ENCODE peak calls at places on chromosomes 6 and 20, in ten cellular contexts. One of them, this sample, is unnamed.
A peak's percentile ranks its signal among the peaks of the same experiment; 100 is the strongest.

GRCh38 chr6:1792989-1793388 is 183.3 kb downstream of the FOXC1 start:
- DNase-seq in M059J: peak; percentile 52
- DNase-seq in naive thymus-derived CD4-positive, alpha-beta T cell: no peak
- DNase-seq in AG10803: no peak
- DNase-seq in activated naive CD4-positive, alpha-beta T cell: no peak
- DNase-seq in hypothalamus: no peak
- DNase-seq in pancreas: no peak
- DNase-seq in brain microvascular endothelial cell: no peak
- DNase-seq in mucosa of descending colon: no peak
- DNase-seq in LoVo: peak; percentile 43
- DNase-seq in this sample: peak; percentile 19

GRCh38 chr6:118712955-118713354 is 61.6 kb upstream of the CEP85L start:
- DNase-seq in M059J: peak; percentile 56
- DNase-seq in naive thymus-derived CD4-positive, alpha-beta T cell: no peak
- DNase-seq in AG10803: peak; percentile 89
- DNase-seq in activated naive CD4-positive, alpha-beta T cell: no peak
- DNase-seq in hypothalamus: no peak
- DNase-seq in pancreas: no peak
- DNase-seq in brain microvascular endothelial cell: peak; percentile 62
- DNase-seq in mucosa of descending colon: no peak
- DNase-seq in LoVo: no peak
- DNase-seq in this sample: no peak

GRCh38 chr6:27795697-27796494 is 116.3 kb downstream of the OR2B2 start:
- DNase-seq in M059J: peak; percentile 93
- DNase-seq in naive thymus-derived CD4-positive, alpha-beta T cell: peak; percentile 68
- DNase-seq in AG10803: peak; percentile 88
- DNase-seq in activated naive CD4-positive, alpha-beta T cell: no peak
- DNase-seq in hypothalamus: no peak
- DNase-seq in pancreas: peak; percentile 49
- DNase-seq in brain microvascular endothelial cell: peak; percentile 92
- DNase-seq in mucosa of descending colon: no peak
- DNase-seq in LoVo: peak; percentile 88
- DNase-seq in this sample: no peak

GRCh38 chr6:54086439-54086838 is 24.8 kb upstream of the MLIP start:
- DNase-seq in M059J: no peak
- DNase-seq in naive thymus-derived CD4-positive, alpha-beta T cell: no peak
- DNase-seq in AG10803: peak; percentile 14
- DNase-seq in activated naive CD4-positive, alpha-beta T cell: no peak
- DNase-seq in hypothalamus: no peak
- DNase-seq in pancreas: no peak
- DNase-seq in brain microvascular endothelial cell: no peak
- DNase-seq in mucosa of descending colon: no peak
- DNase-seq in LoVo: no peak
- DNase-seq in this sample: no peak

GRCh38 chr6:30700340-30700739 is 9.6 kb upstream of the NRM start:
- DNase-seq in M059J: no peak
- DNase-seq in naive thymus-derived CD4-positive, alpha-beta T cell: no peak
- DNase-seq in AG10803: no peak
- DNase-seq in activated naive CD4-positive, alpha-beta T cell: no peak
- DNase-seq in hypothalamus: no peak
- DNase-seq in pancreas: no peak
- DNase-seq in brain microvascular endothelial cell: no peak
- DNase-seq in mucosa of descending colon: peak; percentile 55
- DNase-seq in LoVo: no peak
- DNase-seq in this sample: no peak

GRCh38 chr6:125207956-125208355 is 54.4 kb downstream of the TPD52L1 start:
- DNase-seq in M059J: peak; percentile 21
- DNase-seq in naive thymus-derived CD4-positive, alpha-beta T cell: no peak
- DNase-seq in AG10803: no peak
- DNase-seq in activated naive CD4-positive, alpha-beta T cell: no peak
- DNase-seq in hypothalamus: no peak
- DNase-seq in pancreas: no peak
- DNase-seq in brain microvascular endothelial cell: no peak
- DNase-seq in mucosa of descending colon: no peak
- DNase-seq in LoVo: no peak
- DNase-seq in this sample: no peak

GRCh38 chr6:102389994-102390393 is 996.5 kb downstream of the GRIK2 start:
- DNase-seq in M059J: no peak
- DNase-seq in naive thymus-derived CD4-positive, alpha-beta T cell: no peak
- DNase-seq in AG10803: no peak
- DNase-seq in activated naive CD4-positive, alpha-beta T cell: no peak
- DNase-seq in hypothalamus: no peak
- DNase-seq in pancreas: no peak
- DNase-seq in brain microvascular endothelial cell: no peak
- DNase-seq in mucosa of descending colon: no peak
- DNase-seq in LoVo: no peak
- DNase-seq in this sample: no peak

GRCh38 chr6:52049252-52050050 is 38.0 kb downstream of the PKHD1 start:
- DNase-seq in M059J: peak; percentile 46
- DNase-seq in naive thymus-derived CD4-positive, alpha-beta T cell: no peak
- DNase-seq in AG10803: peak; percentile 46
- DNase-seq in activated naive CD4-positive, alpha-beta T cell: no peak
- DNase-seq in hypothalamus: no peak
- DNase-seq in pancreas: no peak
- DNase-seq in brain microvascular endothelial cell: peak; percentile 3
- DNase-seq in mucosa of descending colon: no peak
- DNase-seq in LoVo: peak; percentile 39
- DNase-seq in this sample: no peak

GRCh38 chr20:43451400-43451799 is 6.3 kb upstream of the SRSF6 start:
- DNase-seq in M059J: no peak
- DNase-seq in naive thymus-derived CD4-positive, alpha-beta T cell: no peak
- DNase-seq in AG10803: no peak
- DNase-seq in activated naive CD4-positive, alpha-beta T cell: no peak
- DNase-seq in hypothalamus: no peak
- DNase-seq in pancreas: no peak
- DNase-seq in brain microvascular endothelial cell: no peak
- DNase-seq in mucosa of descending colon: no peak
- DNase-seq in LoVo: no peak
- DNase-seq in this sample: no peak

GRCh38 chr6:142500265-142500786 is 198.5 kb downstream of the ADGRG6 start:
- DNase-seq in M059J: no peak
- DNase-seq in naive thymus-derived CD4-positive, alpha-beta T cell: no peak
- DNase-seq in AG10803: peak; percentile 49
- DNase-seq in activated naive CD4-positive, alpha-beta T cell: no peak
- DNase-seq in hypothalamus: no peak
- DNase-seq in pancreas: no peak
- DNase-seq in brain microvascular endothelial cell: no peak
- DNase-seq in mucosa of descending colon: no peak
- DNase-seq in LoVo: no peak
- DNase-seq in this sample: no peak

GRCh38 chr6:99066041-99066440 is 118.3 kb upstream of the FBXL4 start:
- DNase-seq in M059J: no peak
- DNase-seq in naive thymus-derived CD4-positive, alpha-beta T cell: no peak
- DNase-seq in AG10803: no peak
- DNase-seq in activated naive CD4-positive, alpha-beta T cell: no peak
- DNase-seq in hypothalamus: no peak
- DNase-seq in pancreas: no peak
- DNase-seq in brain microvascular endothelial cell: no peak
- DNase-seq in mucosa of descending colon: no peak
- DNase-seq in LoVo: no peak
- DNase-seq in this sample: no peak

GRCh38 chr6:55069132-55069781 is 105.1 kb upstream of the HCRTR2 start:
- DNase-seq in M059J: peak; percentile 40
- DNase-seq in naive thymus-derived CD4-positive, alpha-beta T cell: no peak
- DNase-seq in AG10803: peak; percentile 73
- DNase-seq in activated naive CD4-positive, alpha-beta T cell: no peak
- DNase-seq in hypothalamus: no peak
- DNase-seq in pancreas: peak; percentile 8
- DNase-seq in brain microvascular endothelial cell: peak; percentile 18
- DNase-seq in mucosa of descending colon: no peak
- DNase-seq in LoVo: peak; percentile 22
- DNase-seq in this sample: peak; percentile 36

GRCh38 chr6:34273242-34273805 is 24.5 kb upstream of the SMIM29 start:
- DNase-seq in M059J: peak; percentile 22
- DNase-seq in naive thymus-derived CD4-positive, alpha-beta T cell: no peak
- DNase-seq in AG10803: peak; percentile 9
- DNase-seq in activated naive CD4-positive, alpha-beta T cell: no peak
- DNase-seq in hypothalamus: no peak
- DNase-seq in pancreas: peak; percentile 62
- DNase-seq in brain microvascular endothelial cell: peak; percentile 32
- DNase-seq in mucosa of descending colon: no peak
- DNase-seq in LoVo: no peak
- DNase-seq in this sample: no peak

GRCh38 chr20:9969626-9970025 is 65.2 kb upstream of the ANKEF1 start:
- DNase-seq in M059J: no peak
- DNase-seq in naive thymus-derived CD4-positive, alpha-beta T cell: no peak
- DNase-seq in AG10803: no peak
- DNase-seq in activated naive CD4-positive, alpha-beta T cell: no peak
- DNase-seq in hypothalamus: no peak
- DNase-seq in pancreas: no peak
- DNase-seq in brain microvascular endothelial cell: no peak
- DNase-seq in mucosa of descending colon: no peak
- DNase-seq in LoVo: no peak
- DNase-seq in this sample: no peak

GRCh38 chr6:85400331-85400730 is 49.6 kb upstream of the NT5E start:
- DNase-seq in M059J: no peak
- DNase-seq in naive thymus-derived CD4-positive, alpha-beta T cell: no peak
- DNase-seq in AG10803: no peak
- DNase-seq in activated naive CD4-positive, alpha-beta T cell: no peak
- DNase-seq in hypothalamus: no peak
- DNase-seq in pancreas: no peak
- DNase-seq in brain microvascular endothelial cell: no peak
- DNase-seq in mucosa of descending colon: no peak
- DNase-seq in LoVo: no peak
- DNase-seq in this sample: no peak

GRCh38 chr6:3438190-3439167 is 18.4 kb downstream of the SLC22A23 start:
- DNase-seq in M059J: peak; percentile 74
- DNase-seq in naive thymus-derived CD4-positive, alpha-beta T cell: no peak
- DNase-seq in AG10803: peak; percentile 69
- DNase-seq in activated naive CD4-positive, alpha-beta T cell: no peak
- DNase-seq in hypothalamus: no peak
- DNase-seq in pancreas: no peak
- DNase-seq in brain microvascular endothelial cell: peak; percentile 91
- DNase-seq in mucosa of descending colon: no peak
- DNase-seq in LoVo: peak; percentile 32
- DNase-seq in this sample: peak; percentile 25

GRCh38 chr20:50121858-50122271 is 8.9 kb upstream of the UBE2V1 start:
- DNase-seq in M059J: peak; percentile 76
- DNase-seq in naive thymus-derived CD4-positive, alpha-beta T cell: no peak
- DNase-seq in AG10803: peak; percentile 79
- DNase-seq in activated naive CD4-positive, alpha-beta T cell: no peak
- DNase-seq in hypothalamus: no peak
- DNase-seq in pancreas: no peak
- DNase-seq in brain microvascular endothelial cell: no peak
- DNase-seq in mucosa of descending colon: no peak
- DNase-seq in LoVo: no peak
- DNase-seq in this sample: no peak

GRCh38 chr6:113291751-113292445 is 565.2 kb upstream of the MARCKS start:
- DNase-seq in M059J: peak; percentile 29
- DNase-seq in naive thymus-derived CD4-positive, alpha-beta T cell: no peak
- DNase-seq in AG10803: peak; percentile 60
- DNase-seq in activated naive CD4-positive, alpha-beta T cell: no peak
- DNase-seq in hypothalamus: peak; percentile 11
- DNase-seq in pancreas: no peak
- DNase-seq in brain microvascular endothelial cell: no peak
- DNase-seq in mucosa of descending colon: no peak
- DNase-seq in LoVo: no peak
- DNase-seq in this sample: no peak

GRCh38 chr6:106705156-106705555 is 75.8 kb downstream of the QRSL1 start:
- DNase-seq in M059J: no peak
- DNase-seq in naive thymus-derived CD4-positive, alpha-beta T cell: no peak
- DNase-seq in AG10803: no peak
- DNase-seq in activated naive CD4-positive, alpha-beta T cell: no peak
- DNase-seq in hypothalamus: no peak
- DNase-seq in pancreas: no peak
- DNase-seq in brain microvascular endothelial cell: no peak
- DNase-seq in mucosa of descending colon: no peak
- DNase-seq in LoVo: no peak
- DNase-seq in this sample: no peak

GRCh38 chr6:137488736-137489409 is 5.3 kb downstream of the OLIG3 start:
- DNase-seq in M059J: no peak
- DNase-seq in naive thymus-derived CD4-positive, alpha-beta T cell: no peak
- DNase-seq in AG10803: no peak
- DNase-seq in activated naive CD4-positive, alpha-beta T cell: no peak
- DNase-seq in hypothalamus: no peak
- DNase-seq in pancreas: no peak
- DNase-seq in brain microvascular endothelial cell: no peak
- DNase-seq in mucosa of descending colon: no peak
- DNase-seq in LoVo: no peak
- DNase-seq in this sample: no peak

GRCh38 chr20:57653910-57654309 is 33.7 kb upstream of the ZBP1 start:
- DNase-seq in M059J: no peak
- DNase-seq in naive thymus-derived CD4-positive, alpha-beta T cell: no peak
- DNase-seq in AG10803: no peak
- DNase-seq in activated naive CD4-positive, alpha-beta T cell: no peak
- DNase-seq in hypothalamus: no peak
- DNase-seq in pancreas: no peak
- DNase-seq in brain microvascular endothelial cell: no peak
- DNase-seq in mucosa of descending colon: no peak
- DNase-seq in LoVo: no peak
- DNase-seq in this sample: no peak

GRCh38 chr20:49766979-49767419 is 45.6 kb upstream of the SLC9A8 start:
- DNase-seq in M059J: no peak
- DNase-seq in naive thymus-derived CD4-positive, alpha-beta T cell: no peak
- DNase-seq in AG10803: no peak
- DNase-seq in activated naive CD4-positive, alpha-beta T cell: no peak
- DNase-seq in hypothalamus: no peak
- DNase-seq in pancreas: no peak
- DNase-seq in brain microvascular endothelial cell: no peak
- DNase-seq in mucosa of descending colon: no peak
- DNase-seq in LoVo: no peak
- DNase-seq in this sample: no peak

GRCh38 chr20:35616465-35617396 is 1.1 kb downstream of the SPAG4 start:
- DNase-seq in M059J: peak; percentile 100
- DNase-seq in naive thymus-derived CD4-positive, alpha-beta T cell: no peak
- DNase-seq in AG10803: peak; percentile 99
- DNase-seq in activated naive CD4-positive, alpha-beta T cell: no peak
- DNase-seq in hypothalamus: peak; percentile 16
- DNase-seq in pancreas: peak; percentile 93
- DNase-seq in brain microvascular endothelial cell: peak; percentile 86
- DNase-seq in mucosa of descending colon: peak; percentile 95
- DNase-seq in LoVo: peak; percentile 25
- DNase-seq in this sample: peak; percentile 93

GRCh38 chr6:37344308-37344707 is 9.5 kb upstream of the RNF8 start:
- DNase-seq in M059J: no peak
- DNase-seq in naive thymus-derived CD4-positive, alpha-beta T cell: no peak
- DNase-seq in AG10803: no peak
- DNase-seq in activated naive CD4-positive, alpha-beta T cell: no peak
- DNase-seq in hypothalamus: no peak
- DNase-seq in pancreas: no peak
- DNase-seq in brain microvascular endothelial cell: no peak
- DNase-seq in mucosa of descending colon: no peak
- DNase-seq in LoVo: no peak
- DNase-seq in this sample: no peak

GRCh38 chr6:131765081-131765852 is 42.6 kb upstream of the ENPP1 start:
- DNase-seq in M059J: peak; percentile 96
- DNase-seq in naive thymus-derived CD4-positive, alpha-beta T cell: no peak
- DNase-seq in AG10803: peak; percentile 96
- DNase-seq in activated naive CD4-positive, alpha-beta T cell: no peak
- DNase-seq in hypothalamus: no peak
- DNase-seq in pancreas: no peak
- DNase-seq in brain microvascular endothelial cell: peak; percentile 61
- DNase-seq in mucosa of descending colon: no peak
- DNase-seq in LoVo: no peak
- DNase-seq in this sample: no peak

GRCh38 chr20:3784226-3784853 is 2.2 kb downstream of the CENPB start:
- DNase-seq in M059J: peak; percentile 74
- DNase-seq in naive thymus-derived CD4-positive, alpha-beta T cell: no peak
- DNase-seq in AG10803: no peak
- DNase-seq in activated naive CD4-positive, alpha-beta T cell: no peak
- DNase-seq in hypothalamus: no peak
- DNase-seq in pancreas: no peak
- DNase-seq in brain microvascular endothelial cell: no peak
- DNase-seq in mucosa of descending colon: peak; percentile 57
- DNase-seq in LoVo: no peak
- DNase-seq in this sample: no peak

GRCh38 chr20:34525709-34526416 is 9.6 kb downstream of the DYNLRB1 start:
- DNase-seq in M059J: peak; percentile 100
- DNase-seq in naive thymus-derived CD4-positive, alpha-beta T cell: no peak
- DNase-seq in AG10803: peak; percentile 99
- DNase-seq in activated naive CD4-positive, alpha-beta T cell: no peak
- DNase-seq in hypothalamus: no peak
- DNase-seq in pancreas: peak; percentile 74
- DNase-seq in brain microvascular endothelial cell: peak; percentile 98
- DNase-seq in mucosa of descending colon: peak; percentile 88
- DNase-seq in LoVo: peak; percentile 97
- DNase-seq in this sample: peak; percentile 90

GRCh38 chr20:3383878-3384495 is 23.5 kb downstream of the DNAAF9 start:
- DNase-seq in M059J: no peak
- DNase-seq in naive thymus-derived CD4-positive, alpha-beta T cell: no peak
- DNase-seq in AG10803: no peak
- DNase-seq in activated naive CD4-positive, alpha-beta T cell: no peak
- DNase-seq in hypothalamus: no peak
- DNase-seq in pancreas: no peak
- DNase-seq in brain microvascular endothelial cell: no peak
- DNase-seq in mucosa of descending colon: no peak
- DNase-seq in LoVo: no peak
- DNase-seq in this sample: no peak